ENCODE peak calls at places on chromosome 7, in nine cellular contexts. I is AG04450; U is upper lobe of left lung; N is globus pallidus; S is IMR-90; P is stimulated activated CD8-positive, alpha-beta memory T cell treated with anti-CD3 and anti-CD28 coated beads, Interleukin-2, amount 100 ng/mL, for 48 hours; H is C1 segment of cervical spinal cord; V is NCI-H774; M is GDM1. W is an unnamed sample.
A peak's percentile ranks its signal among the peaks of the same experiment; 100 is the strongest.

GRCh38 chr7:5606235-5606634 is 175.2 kb downstream of the RNF216 start:
- DNase-seq in S (no peak), P (no peak), M (no peak), U (no peak), N (no peak), I (no peak), H (no peak), V (no peak), W (no peak)

GRCh38 chr7:132328047-132328620 is 248.1 kb downstream of the PLXNA4 start:
- DNase-seq in P (no peak), S (no peak), N (no peak), U (no peak), I (no peak), V (no peak), H (no peak), M (no peak), W (no peak)

GRCh38 chr7:151626422-151627115 is 106.9 kb upstream of the RHEB start:
- DNase-seq in V (no peak), I (no peak), N (no peak), S (no peak), M (no peak), U (peak; percentile 55), H (no peak), P (no peak), W (peak; percentile 54)

GRCh38 chr7:122743211-122743610 is 40.5 kb upstream of the RNF148 start:
- DNase-seq in M (no peak), I (no peak), P (no peak), U (no peak), H (no peak), V (no peak), N (no peak), S (no peak), W (no peak)

GRCh38 chr7:82677064-82677463 is 233.5 kb upstream of the CACNA2D1 start:
- DNase-seq in M (no peak), I (no peak), U (no peak), N (no peak), P (no peak), S (no peak), V (no peak), H (no peak), W (no peak)

GRCh38 chr7:96314402-96315108 is 7.3 kb downstream of the SLC25A13 start:
- DNase-seq in I (no peak), V (no peak), S (peak; percentile 8), M (no peak), U (no peak), N (no peak), H (no peak), P (no peak), W (no peak)

GRCh38 chr7:95472521-95473160 is 13.1 kb upstream of the ASB4 start:
- DNase-seq in U (no peak), V (peak; percentile 33), S (peak; percentile 3), M (no peak), N (no peak), H (no peak), P (no peak), I (no peak), W (no peak)

GRCh38 chr7:116571037-116571436 is 46.2 kb downstream of the CAV1 start:
- DNase-seq in U (no peak), H (no peak), M (no peak), V (no peak), I (no peak), S (peak; percentile 93), N (no peak), P (no peak), W (no peak)

GRCh38 chr7:117220836-117221235 is 102.0 kb downstream of the WNT2 start:
- DNase-seq in H (no peak), I (no peak), S (no peak), V (no peak), P (no peak), M (no peak), N (no peak), U (no peak), W (no peak)

GRCh38 chr7:3416453-3416852 is 115.4 kb downstream of the SDK1 start:
- DNase-seq in M (no peak), H (no peak), V (no peak), I (no peak), U (no peak), S (no peak), N (no peak), P (no peak), W (no peak)

GRCh38 chr7:42253316-42253715 is 16.3 kb upstream of the GLI3 start:
- DNase-seq in V (no peak), H (no peak), M (no peak), S (peak; percentile 33), P (no peak), I (no peak), N (no peak), U (no peak), W (no peak)

GRCh38 chr7:2032876-2033407 is 199.8 kb downstream of the MAD1L1 start:
- DNase-seq in H (no peak), P (no peak), S (no peak), I (no peak), U (no peak), N (no peak), V (no peak), M (no peak), W (no peak)

GRCh38 chr7:36735172-36735571 is 10.9 kb upstream of the AOAH start:
- DNase-seq in S (no peak), U (no peak), N (no peak), I (no peak), P (no peak), V (no peak), H (no peak), M (no peak), W (no peak)

GRCh38 chr7:85471740-85472139 is 284.9 kb upstream of the SEMA3D start:
- DNase-seq in H (no peak), U (no peak), N (no peak), S (peak; percentile 86), P (no peak), I (peak; percentile 52), M (peak; percentile 58), V (no peak), W (no peak)

GRCh38 chr7:68785036-68785435 is 813.2 kb upstream of the AUTS2 start:
- DNase-seq in U (no peak), M (no peak), V (no peak), H (no peak), I (no peak), P (no peak), N (no peak), S (no peak), W (no peak)

GRCh38 chr7:28761485-28761884 is 196.6 kb downstream of the TRIL start:
- DNase-seq in H (no peak), U (no peak), S (peak; percentile 77), P (no peak), I (no peak), N (no peak), M (no peak), V (no peak), W (no peak)

GRCh38 chr7:93011351-93012294 is 106.2 kb downstream of the SAMD9 start:
- DNase-seq in I (peak; percentile 89), U (no peak), V (no peak), S (peak; percentile 99), P (no peak), H (no peak), N (no peak), M (no peak), W (no peak)

GRCh38 chr7:149870701-149871483 is 2.9 kb upstream of the ATP6V0E2 start:
- DNase-seq in S (no peak), N (no peak), I (no peak), P (no peak), M (no peak), H (no peak), U (no peak), V (no peak), W (no peak)

GRCh38 chr7:155583636-155584035 is 37.3 kb upstream of the CNPY1 start:
- DNase-seq in I (no peak), S (no peak), M (no peak), U (no peak), V (no peak), H (no peak), N (no peak), P (no peak), W (no peak)

GRCh38 chr7:150388709-150389531 is 9.8 kb downstream of the ZNF775 start:
- DNase-seq in V (no peak), I (no peak), S (peak; percentile 65), M (no peak), U (peak; percentile 88), N (peak; percentile 91), H (no peak), P (no peak), W (no peak)

GRCh38 chr7:137935849-137936508 is 65.9 kb downstream of the CREB3L2 start:
- DNase-seq in P (no peak), M (peak; percentile 82), V (no peak), U (peak; percentile 72), I (no peak), H (no peak), S (no peak), N (peak; percentile 44), W (no peak)

GRCh38 chr7:150945171-150945852 is 32.8 kb downstream of the KCNH2 start:
- DNase-seq in U (peak; percentile 19), P (no peak), V (no peak), S (no peak), H (no peak), I (no peak), N (no peak), M (no peak), W (peak; percentile 39)

GRCh38 chr7:100472121-100472851 is 6.7 kb downstream of the TSC22D4 start:
- DNase-seq in S (no peak), H (no peak), M (no peak), N (no peak), P (no peak), I (no peak), U (peak; percentile 56), V (no peak), W (no peak)

GRCh38 chr7:108016841-108017775 is 14.1 kb upstream of the LAMB1 start:
- DNase-seq in I (no peak), V (no peak), N (no peak), S (peak; percentile 70), P (no peak), H (no peak), M (no peak), U (no peak), W (no peak)

GRCh38 chr7:151410405-151411390 is 860 bp upstream of the WDR86 start:
- DNase-seq in N (no peak), U (no peak), M (no peak), V (no peak), S (no peak), H (no peak), I (no peak), P (no peak), W (no peak)

GRCh38 chr7:106178593-106179134 is 66.6 kb upstream of the SYPL1 start:
- DNase-seq in S (peak; percentile 57), V (no peak), U (peak; percentile 43), N (no peak), I (no peak), M (no peak), P (no peak), H (no peak), W (peak; percentile 56)

GRCh38 chr7:11345621-11346020 is 371.9 kb downstream of the PHF14 start:
- DNase-seq in S (no peak), N (no peak), U (no peak), V (no peak), M (no peak), P (no peak), H (no peak), I (no peak), W (no peak)

GRCh38 chr7:30322656-30323355 is 38.4 kb downstream of the ZNRF2 start:
- DNase-seq in H (no peak), P (no peak), M (no peak), V (no peak), N (no peak), I (no peak), U (no peak), S (no peak), W (no peak)

GRCh38 chr7:80997841-80998240 is 79.0 kb upstream of the SEMA3C start:
- DNase-seq in S (no peak), M (no peak), I (no peak), V (no peak), P (no peak), H (no peak), U (no peak), N (no peak), W (no peak)

GRCh38 chr7:93442478-93443224 is 131.9 kb downstream of the CALCR start:
- DNase-seq in S (peak; percentile 13), I (no peak), N (no peak), U (peak; percentile 22), V (no peak), M (no peak), P (no peak), H (no peak), W (no peak)

GRCh38 chr7:115230882-115231508 is 309.1 kb downstream of the MDFIC start:
- DNase-seq in U (no peak), P (no peak), N (no peak), V (peak; percentile 57), S (peak; percentile 96), H (no peak), M (no peak), I (peak; percentile 74), W (no peak)

W was measured in ureter.